ENCODE peak calls at places on chromosomes 4 and X, in ten cellular contexts. R is endothelial cell, H is ELF-1, G is LoVo, O is Caki2, C is NCI-H1092, Y is iPS-NIHi11, K is RPMI7951, W is DND-41, M is stomach. Q is an unnamed sample.

GRCh38 chr4:15690020-15690809 is 8.6 kb downstream of the FAM200B start:
- DNase-seq in G (peak), Y (peak), W (no peak), H (peak), C (no peak), O (peak), K (peak), M (no peak), R (no peak), Q (no peak)

GRCh38 chrX:121093011-121093410 is 45.6 kb downstream of the GLUD2 start:
- DNase-seq in W (no peak), Y (no peak), M (no peak), R (no peak), O (no peak), G (no peak), K (no peak), C (no peak), H (no peak), Q (no peak)

GRCh38 chr4:472881-473574 is 25.9 kb downstream of the ZNF721 start:
- DNase-seq in M (no peak), C (no peak), Y (no peak), G (no peak), O (peak), H (no peak), K (peak), R (peak), W (no peak), Q (no peak)

GRCh38 chr4:79395883-79396282 is 12.1 kb downstream of the GK2 start:
- DNase-seq in G (no peak), C (peak), M (no peak), Y (no peak), R (no peak), W (no peak), K (no peak), H (no peak), O (no peak), Q (no peak)

GRCh38 chr4:145679991-145680455 is at the start of gene C4orf51:
- DNase-seq in M (no peak), C (no peak), G (peak), W (no peak), O (peak), H (no peak), K (peak), R (no peak), Y (no peak), Q (no peak)

GRCh38 chrX:74422576-74423288 is 1.4 kb downstream of the SLC16A2 start:
- DNase-seq in M (peak), C (peak), H (peak), G (no peak), Y (peak), O (no peak), W (no peak), R (peak), K (peak), Q (peak)

GRCh38 chr4:147362868-147363440 is 117.9 kb upstream of the EDNRA start:
- DNase-seq in H (no peak), K (peak), O (no peak), C (no peak), W (no peak), G (no peak), M (peak), Y (no peak), R (no peak), Q (no peak)

GRCh38 chrX:50814701-50815476 is 895 bp upstream of the SHROOM4 start:
- DNase-seq in G (no peak), W (no peak), Y (no peak), H (peak), M (no peak), C (no peak), R (no peak), K (peak), O (no peak), Q (no peak)

GRCh38 chrX:85243761-85244410 is at the start of the genes SATL1 and ZNF711:
- DNase-seq in Y (peak), W (peak), C (peak), G (peak), K (peak), O (peak), R (peak), H (peak), M (peak), Q (peak)

GRCh38 chr4:91758487-91758886 is 545.3 kb upstream of the GRID2 start:
- DNase-seq in G (peak), O (no peak), M (no peak), W (no peak), C (no peak), R (no peak), K (peak), Y (no peak), H (no peak), Q (no peak)

GRCh38 chr4:171812377-171813194 is 618 bp upstream of the GALNTL6 start:
- DNase-seq in C (no peak), K (no peak), G (no peak), O (no peak), Y (peak), R (peak), W (no peak), H (peak), M (no peak), Q (peak)

GRCh38 chr4:73589261-73589847 is 30.9 kb downstream of the RASSF6 start:
- DNase-seq in M (no peak), C (no peak), K (peak), H (no peak), W (no peak), R (no peak), Y (no peak), O (no peak), G (no peak), Q (no peak)

GRCh38 chrX:105552395-105552794 is 269.9 kb upstream of the NRK start:
- DNase-seq in H (no peak), M (no peak), W (no peak), K (peak), C (no peak), Y (no peak), R (no peak), O (no peak), G (no peak), Q (no peak)

GRCh38 chrX:108148524-108148923 is 56.9 kb downstream of the ATG4A start:
- DNase-seq in W (no peak), Y (no peak), K (no peak), R (no peak), O (no peak), G (no peak), M (no peak), H (no peak), C (no peak), Q (no peak)

Q was measured in H9.